ENCODE peak calls at places on chromosomes 11 and 22, in ten cellular contexts. One of them, this sample, is unnamed.

GRCh38 chr11:132402056-132402684 is 1031.8 kb downstream of the NTM start:
- DNase-seq in endothelial cell of umbilical vein: no peak
- DNase-seq in tibial artery: no peak
- DNase-seq in CD8-positive, alpha-beta T cell: no peak
- DNase-seq in heart left ventricle: peak; percentile 16
- DNase-seq in left ventricle myocardium inferior: peak; percentile 18
- DNase-seq in HCT116: no peak
- DNase-seq in breast epithelium: no peak
- DNase-seq in lower lobe of right lung: no peak
- DNase-seq in tibial nerve: no peak
- DNase-seq in this sample: peak; percentile 48

GRCh38 chr22:27952091-27952490 is 33.0 kb upstream of the PITPNB start:
- DNase-seq in endothelial cell of umbilical vein: peak; percentile 87
- DNase-seq in tibial artery: no peak
- DNase-seq in CD8-positive, alpha-beta T cell: no peak
- DNase-seq in heart left ventricle: no peak
- DNase-seq in left ventricle myocardium inferior: no peak
- DNase-seq in HCT116: no peak
- DNase-seq in breast epithelium: no peak
- DNase-seq in lower lobe of right lung: no peak
- DNase-seq in tibial nerve: peak; percentile 14
- DNase-seq in this sample: no peak

GRCh38 chr11:126194121-126194543 is 17.3 kb downstream of the RPUSD4 start:
- DNase-seq in endothelial cell of umbilical vein: peak; percentile 67
- DNase-seq in tibial artery: peak; percentile 66
- DNase-seq in CD8-positive, alpha-beta T cell: peak; percentile 37
- DNase-seq in heart left ventricle: no peak
- DNase-seq in left ventricle myocardium inferior: no peak
- DNase-seq in HCT116: no peak
- DNase-seq in breast epithelium: peak; percentile 27
- DNase-seq in lower lobe of right lung: no peak
- DNase-seq in tibial nerve: peak; percentile 68
- DNase-seq in this sample: no peak

GRCh38 chr11:12862761-12863469 is 146.2 kb upstream of the RASSF10 start:
- DNase-seq in endothelial cell of umbilical vein: peak; percentile 64
- DNase-seq in tibial artery: no peak
- DNase-seq in CD8-positive, alpha-beta T cell: no peak
- DNase-seq in heart left ventricle: peak; percentile 20
- DNase-seq in left ventricle myocardium inferior: peak; percentile 26
- DNase-seq in HCT116: no peak
- DNase-seq in breast epithelium: no peak
- DNase-seq in lower lobe of right lung: no peak
- DNase-seq in tibial nerve: peak; percentile 40
- DNase-seq in this sample: peak; percentile 57

GRCh38 chr11:104073950-104074349 is 37.5 kb downstream of the DDI1 start:
- DNase-seq in endothelial cell of umbilical vein: no peak
- DNase-seq in tibial artery: no peak
- DNase-seq in CD8-positive, alpha-beta T cell: no peak
- DNase-seq in heart left ventricle: no peak
- DNase-seq in left ventricle myocardium inferior: no peak
- DNase-seq in HCT116: no peak
- DNase-seq in breast epithelium: no peak
- DNase-seq in lower lobe of right lung: no peak
- DNase-seq in tibial nerve: no peak
- DNase-seq in this sample: no peak

GRCh38 chr22:17570851-17571631 is 7.7 kb downstream of the SLC25A18 start:
- DNase-seq in endothelial cell of umbilical vein: no peak
- DNase-seq in tibial artery: peak; percentile 90
- DNase-seq in CD8-positive, alpha-beta T cell: no peak
- DNase-seq in heart left ventricle: peak; percentile 70
- DNase-seq in left ventricle myocardium inferior: peak; percentile 92
- DNase-seq in HCT116: no peak
- DNase-seq in breast epithelium: peak; percentile 72
- DNase-seq in lower lobe of right lung: peak; percentile 71
- DNase-seq in tibial nerve: peak; percentile 81
- DNase-seq in this sample: no peak

GRCh38 chr11:43367382-43368178 is 8.9 kb downstream of the TTC17 start:
- DNase-seq in endothelial cell of umbilical vein: no peak
- DNase-seq in tibial artery: no peak
- DNase-seq in CD8-positive, alpha-beta T cell: no peak
- DNase-seq in heart left ventricle: no peak
- DNase-seq in left ventricle myocardium inferior: no peak
- DNase-seq in HCT116: no peak
- DNase-seq in breast epithelium: no peak
- DNase-seq in lower lobe of right lung: no peak
- DNase-seq in tibial nerve: no peak
- DNase-seq in this sample: no peak

GRCh38 chr11:61429346-61429690 is 457 bp downstream of the CPSF7 start:
- DNase-seq in endothelial cell of umbilical vein: peak; percentile 67
- DNase-seq in tibial artery: no peak
- DNase-seq in CD8-positive, alpha-beta T cell: peak; percentile 76
- DNase-seq in heart left ventricle: peak; percentile 75
- DNase-seq in left ventricle myocardium inferior: peak; percentile 63
- DNase-seq in HCT116: peak; percentile 15
- DNase-seq in breast epithelium: peak; percentile 32
- DNase-seq in lower lobe of right lung: no peak
- DNase-seq in tibial nerve: peak; percentile 28
- DNase-seq in this sample: peak; percentile 25

GRCh38 chr11:134245434-134245833 is 7.7 kb downstream of the THYN1 start:
- DNase-seq in endothelial cell of umbilical vein: no peak
- DNase-seq in tibial artery: no peak
- DNase-seq in CD8-positive, alpha-beta T cell: no peak
- DNase-seq in heart left ventricle: no peak
- DNase-seq in left ventricle myocardium inferior: no peak
- DNase-seq in HCT116: no peak
- DNase-seq in breast epithelium: no peak
- DNase-seq in lower lobe of right lung: no peak
- DNase-seq in tibial nerve: no peak
- DNase-seq in this sample: no peak

GRCh38 chr11:21390430-21390829 is 721.0 kb downstream of the NELL1 start:
- DNase-seq in endothelial cell of umbilical vein: no peak
- DNase-seq in tibial artery: no peak
- DNase-seq in CD8-positive, alpha-beta T cell: no peak
- DNase-seq in heart left ventricle: no peak
- DNase-seq in left ventricle myocardium inferior: no peak
- DNase-seq in HCT116: no peak
- DNase-seq in breast epithelium: no peak
- DNase-seq in lower lobe of right lung: no peak
- DNase-seq in tibial nerve: no peak
- DNase-seq in this sample: no peak

GRCh38 chr11:1101318-1102089 is 26.8 kb downstream of the MUC2 start:
- DNase-seq in endothelial cell of umbilical vein: no peak
- DNase-seq in tibial artery: no peak
- DNase-seq in CD8-positive, alpha-beta T cell: no peak
- DNase-seq in heart left ventricle: no peak
- DNase-seq in left ventricle myocardium inferior: no peak
- DNase-seq in HCT116: no peak
- DNase-seq in breast epithelium: no peak
- DNase-seq in lower lobe of right lung: peak; percentile 39
- DNase-seq in tibial nerve: no peak
- DNase-seq in this sample: no peak

GRCh38 chr11:113242060-113242459 is 72.3 kb upstream of the TTC12 start:
- DNase-seq in endothelial cell of umbilical vein: no peak
- DNase-seq in tibial artery: no peak
- DNase-seq in CD8-positive, alpha-beta T cell: no peak
- DNase-seq in heart left ventricle: no peak
- DNase-seq in left ventricle myocardium inferior: no peak
- DNase-seq in HCT116: no peak
- DNase-seq in breast epithelium: no peak
- DNase-seq in lower lobe of right lung: no peak
- DNase-seq in tibial nerve: no peak
- DNase-seq in this sample: no peak

GRCh38 chr11:70201876-70202861 is 927 bp upstream of the FADD start:
- DNase-seq in endothelial cell of umbilical vein: no peak
- DNase-seq in tibial artery: no peak
- DNase-seq in CD8-positive, alpha-beta T cell: no peak
- DNase-seq in heart left ventricle: no peak
- DNase-seq in left ventricle myocardium inferior: no peak
- DNase-seq in HCT116: no peak
- DNase-seq in breast epithelium: no peak
- DNase-seq in lower lobe of right lung: peak; percentile 49
- DNase-seq in tibial nerve: no peak
- DNase-seq in this sample: no peak

GRCh38 chr22:31344369-31345330 is 1.5 kb downstream of the PATZ1 start:
- DNase-seq in endothelial cell of umbilical vein: peak; percentile 60
- DNase-seq in tibial artery: peak; percentile 71
- DNase-seq in CD8-positive, alpha-beta T cell: peak; percentile 27
- DNase-seq in heart left ventricle: peak; percentile 37
- DNase-seq in left ventricle myocardium inferior: peak; percentile 35
- DNase-seq in HCT116: no peak
- DNase-seq in breast epithelium: peak; percentile 55
- DNase-seq in lower lobe of right lung: peak; percentile 59
- DNase-seq in tibial nerve: peak; percentile 51
- DNase-seq in this sample: no peak

GRCh38 chr11:86624366-86624765 is 48.0 kb downstream of the ME3 start:
- DNase-seq in endothelial cell of umbilical vein: no peak
- DNase-seq in tibial artery: no peak
- DNase-seq in CD8-positive, alpha-beta T cell: no peak
- DNase-seq in heart left ventricle: no peak
- DNase-seq in left ventricle myocardium inferior: no peak
- DNase-seq in HCT116: no peak
- DNase-seq in breast epithelium: no peak
- DNase-seq in lower lobe of right lung: no peak
- DNase-seq in tibial nerve: no peak
- DNase-seq in this sample: no peak

GRCh38 chr22:29782061-29782845 is 15.1 kb downstream of the UQCR10 start:
- DNase-seq in endothelial cell of umbilical vein: no peak
- DNase-seq in tibial artery: peak; percentile 74
- DNase-seq in CD8-positive, alpha-beta T cell: no peak
- DNase-seq in heart left ventricle: peak; percentile 75
- DNase-seq in left ventricle myocardium inferior: peak; percentile 72
- DNase-seq in HCT116: no peak
- DNase-seq in breast epithelium: peak; percentile 61
- DNase-seq in lower lobe of right lung: peak; percentile 54
- DNase-seq in tibial nerve: no peak
- DNase-seq in this sample: no peak

GRCh38 chr11:724063-724732 is 18.2 kb downstream of the EPS8L2 start:
- DNase-seq in endothelial cell of umbilical vein: no peak
- DNase-seq in tibial artery: no peak
- DNase-seq in CD8-positive, alpha-beta T cell: no peak
- DNase-seq in heart left ventricle: no peak
- DNase-seq in left ventricle myocardium inferior: no peak
- DNase-seq in HCT116: no peak
- DNase-seq in breast epithelium: no peak
- DNase-seq in lower lobe of right lung: no peak
- DNase-seq in tibial nerve: no peak
- DNase-seq in this sample: no peak

GRCh38 chr11:120400564-120401364 is 64.6 kb downstream of the ARHGEF12 start:
- DNase-seq in endothelial cell of umbilical vein: peak; percentile 93
- DNase-seq in tibial artery: no peak
- DNase-seq in CD8-positive, alpha-beta T cell: no peak
- DNase-seq in heart left ventricle: no peak
- DNase-seq in left ventricle myocardium inferior: no peak
- DNase-seq in HCT116: peak; percentile 90
- DNase-seq in breast epithelium: no peak
- DNase-seq in lower lobe of right lung: no peak
- DNase-seq in tibial nerve: peak; percentile 33
- DNase-seq in this sample: no peak

GRCh38 chr22:23591203-23591791 is 11.2 kb upstream of the IGLL1 start:
- DNase-seq in endothelial cell of umbilical vein: peak; percentile 59
- DNase-seq in tibial artery: no peak
- DNase-seq in CD8-positive, alpha-beta T cell: peak; percentile 58
- DNase-seq in heart left ventricle: peak; percentile 24
- DNase-seq in left ventricle myocardium inferior: peak; percentile 36
- DNase-seq in HCT116: peak; percentile 51
- DNase-seq in breast epithelium: peak; percentile 27
- DNase-seq in lower lobe of right lung: peak; percentile 62
- DNase-seq in tibial nerve: peak; percentile 50
- DNase-seq in this sample: peak; percentile 54

GRCh38 chr22:23591846-23592245 is 11.8 kb upstream of the IGLL1 start:
- DNase-seq in endothelial cell of umbilical vein: no peak
- DNase-seq in tibial artery: no peak
- DNase-seq in CD8-positive, alpha-beta T cell: no peak
- DNase-seq in heart left ventricle: no peak
- DNase-seq in left ventricle myocardium inferior: no peak
- DNase-seq in HCT116: no peak
- DNase-seq in breast epithelium: no peak
- DNase-seq in lower lobe of right lung: no peak
- DNase-seq in tibial nerve: no peak
- DNase-seq in this sample: no peak
- H3K27ac ChIP-seq in endothelial cell of umbilical vein: no peak overlapping the region
- H3K27ac ChIP-seq in tibial artery: no peak overlapping the region
- H3K27ac ChIP-seq in CD8-positive, alpha-beta T cell: no peak overlapping the region
- H3K27ac ChIP-seq in heart left ventricle: no peak overlapping the region
- H3K27ac ChIP-seq in left ventricle myocardium inferior: no peak overlapping the region
- H3K27ac ChIP-seq in HCT116: no peak overlapping the region
- H3K27ac ChIP-seq in breast epithelium: no peak overlapping the region
- H3K27ac ChIP-seq in lower lobe of right lung: no peak overlapping the region
- H3K27ac ChIP-seq in tibial nerve: no peak overlapping the region
- H3K27ac ChIP-seq in this sample: no peak overlapping the region

DNA sequence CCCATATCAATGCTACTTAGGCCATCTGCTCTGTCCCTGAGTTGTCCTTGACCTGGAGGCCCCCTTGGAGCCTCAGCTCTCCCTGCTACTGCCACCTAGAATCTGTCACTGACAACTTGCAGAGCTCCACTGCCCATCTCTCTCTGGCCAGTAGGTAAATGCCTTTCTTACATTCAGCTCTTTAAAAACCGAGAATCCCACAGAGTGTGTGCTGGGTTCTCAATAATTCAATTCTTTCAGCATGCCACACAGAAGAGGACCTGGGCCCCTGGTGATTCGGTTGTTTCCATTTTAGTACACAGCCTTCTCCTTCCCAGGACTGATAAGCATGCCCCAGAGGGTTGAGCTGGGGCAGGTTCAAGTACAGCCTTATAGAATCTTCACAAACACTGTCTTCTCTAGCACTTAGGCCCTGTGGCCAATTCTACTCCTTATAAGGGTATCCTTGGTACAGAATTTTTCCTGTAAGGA is 22.0 kb upstream of the IPO7 start:
- DNase-seq in endothelial cell of umbilical vein: no peak
- DNase-seq in tibial artery: no peak
- DNase-seq in CD8-positive, alpha-beta T cell: no peak
- DNase-seq in heart left ventricle: no peak
- DNase-seq in left ventricle myocardium inferior: no peak
- DNase-seq in HCT116: no peak
- DNase-seq in breast epithelium: no peak
- DNase-seq in lower lobe of right lung: no peak
- DNase-seq in tibial nerve: no peak
- DNase-seq in this sample: no peak
- H3K27ac ChIP-seq in endothelial cell of umbilical vein: peak overlapping the region; percentile 92
- H3K27ac ChIP-seq in tibial artery: peak overlapping the region; percentile 30
- H3K27ac ChIP-seq in CD8-positive, alpha-beta T cell: no peak overlapping the region
- H3K27ac ChIP-seq in heart left ventricle: peak overlapping the region; percentile 98
- H3K27ac ChIP-seq in left ventricle myocardium inferior: peak overlapping the region; percentile 100
- H3K27ac ChIP-seq in HCT116: peak overlapping the region; percentile 99
- H3K27ac ChIP-seq in breast epithelium: peak overlapping the region; percentile 98
- H3K27ac ChIP-seq in lower lobe of right lung: peak overlapping the region; percentile 99
- H3K27ac ChIP-seq in tibial nerve: no peak overlapping the region
- H3K27ac ChIP-seq in this sample: no peak overlapping the region

GRCh38 chr11:65288706-65289536 is 25.7 kb upstream of the CDC42EP2 start:
- DNase-seq in endothelial cell of umbilical vein: no peak
- DNase-seq in tibial artery: no peak
- DNase-seq in CD8-positive, alpha-beta T cell: no peak
- DNase-seq in heart left ventricle: peak; percentile 39
- DNase-seq in left ventricle myocardium inferior: peak; percentile 76
- DNase-seq in HCT116: no peak
- DNase-seq in breast epithelium: no peak
- DNase-seq in lower lobe of right lung: no peak
- DNase-seq in tibial nerve: no peak
- DNase-seq in this sample: no peak
- H3K27ac ChIP-seq in endothelial cell of umbilical vein: no peak overlapping the region
- H3K27ac ChIP-seq in tibial artery: no peak overlapping the region
- H3K27ac ChIP-seq in CD8-positive, alpha-beta T cell: no peak overlapping the region
- H3K27ac ChIP-seq in heart left ventricle: peak overlapping the region; percentile 37
- H3K27ac ChIP-seq in left ventricle myocardium inferior: peak overlapping the region; percentile 90
- H3K27ac ChIP-seq in HCT116: no peak overlapping the region
- H3K27ac ChIP-seq in breast epithelium: no peak overlapping the region
- H3K27ac ChIP-seq in lower lobe of right lung: peak overlapping the region; percentile 90
- H3K27ac ChIP-seq in tibial nerve: no peak overlapping the region
- H3K27ac ChIP-seq in this sample: no peak overlapping the region

GRCh38 chr11:36295926-36296325 is at the start of gene PRR5L:
- DNase-seq in endothelial cell of umbilical vein: no peak
- DNase-seq in tibial artery: no peak
- DNase-seq in CD8-positive, alpha-beta T cell: no peak
- DNase-seq in heart left ventricle: no peak
- DNase-seq in left ventricle myocardium inferior: no peak
- DNase-seq in HCT116: no peak
- DNase-seq in breast epithelium: no peak
- DNase-seq in lower lobe of right lung: no peak
- DNase-seq in tibial nerve: no peak
- DNase-seq in this sample: no peak
- H3K27ac ChIP-seq in endothelial cell of umbilical vein: no peak within 1 kb of the TSS
- H3K27ac ChIP-seq in tibial artery: no peak within 1 kb of the TSS
- H3K27ac ChIP-seq in CD8-positive, alpha-beta T cell: no peak within 1 kb of the TSS
- H3K27ac ChIP-seq in heart left ventricle: no peak within 1 kb of the TSS
- H3K27ac ChIP-seq in left ventricle myocardium inferior: no peak within 1 kb of the TSS
- H3K27ac ChIP-seq in HCT116: no peak within 1 kb of the TSS
- H3K27ac ChIP-seq in breast epithelium: no peak within 1 kb of the TSS
- H3K27ac ChIP-seq in lower lobe of right lung: no peak within 1 kb of the TSS
- H3K27ac ChIP-seq in tibial nerve: no peak within 1 kb of the TSS
- H3K27ac ChIP-seq in this sample: no peak within 1 kb of the TSS

This sample was measured in iPS DF 6.9.